ENCODE peak calls at places on chromosomes 6 and 20, in eight cellular contexts. One of them, this sample, is unnamed.

GRCh38 chr20:8292793-8293192 is 160.7 kb downstream of the PLCB1 start:
- DNase-seq in cardiac muscle cell: no peak
- DNase-seq in T-helper 9 cell: no peak
- DNase-seq in heart left ventricle: no peak
- DNase-seq in glutamatergic neuron: no peak
- DNase-seq in left cardiac atrium: no peak
- DNase-seq in CD8-positive, alpha-beta memory T cell: no peak
- DNase-seq in endothelial cell: no peak
- DNase-seq in this sample: no peak

GRCh38 chr6:17281497-17282481 is 628 bp downstream of the RBM24 start:
- DNase-seq in CD8-positive, alpha-beta memory T cell: no peak
- DNase-seq in T-helper 9 cell: no peak
- DNase-seq in heart left ventricle: no peak
- DNase-seq in glutamatergic neuron: peak
- DNase-seq in cardiac muscle cell: peak
- DNase-seq in left cardiac atrium: peak
- DNase-seq in endothelial cell: peak
- DNase-seq in this sample: peak

GRCh38 chr6:65170273-65170672 is 536.8 kb downstream of the EYS start:
- DNase-seq in CD8-positive, alpha-beta memory T cell: no peak
- DNase-seq in endothelial cell: no peak
- DNase-seq in T-helper 9 cell: no peak
- DNase-seq in heart left ventricle: no peak
- DNase-seq in cardiac muscle cell: peak
- DNase-seq in left cardiac atrium: no peak
- DNase-seq in glutamatergic neuron: no peak
- DNase-seq in this sample: no peak

GRCh38 chr6:106883808-106884262 is 90.7 kb downstream of the CD24 start:
- DNase-seq in cardiac muscle cell: no peak
- DNase-seq in endothelial cell: no peak
- DNase-seq in left cardiac atrium: no peak
- DNase-seq in glutamatergic neuron: no peak
- DNase-seq in heart left ventricle: no peak
- DNase-seq in T-helper 9 cell: no peak
- DNase-seq in CD8-positive, alpha-beta memory T cell: no peak
- DNase-seq in this sample: peak

GRCh38 chr6:27178860-27179259 is 68.6 kb upstream of the PRSS16 start:
- DNase-seq in endothelial cell: peak
- DNase-seq in CD8-positive, alpha-beta memory T cell: no peak
- DNase-seq in glutamatergic neuron: no peak
- DNase-seq in left cardiac atrium: no peak
- DNase-seq in cardiac muscle cell: peak
- DNase-seq in T-helper 9 cell: no peak
- DNase-seq in heart left ventricle: no peak
- DNase-seq in this sample: peak

GRCh38 chr20:22861990-22862389 is 173.1 kb upstream of the SSTR4 start:
- DNase-seq in CD8-positive, alpha-beta memory T cell: no peak
- DNase-seq in endothelial cell: peak
- DNase-seq in left cardiac atrium: peak
- DNase-seq in cardiac muscle cell: peak
- DNase-seq in glutamatergic neuron: no peak
- DNase-seq in T-helper 9 cell: no peak
- DNase-seq in heart left ventricle: peak
- DNase-seq in this sample: no peak

GRCh38 chr6:17865243-17865642 is 122.2 kb downstream of the KIF13A start:
- DNase-seq in T-helper 9 cell: no peak
- DNase-seq in glutamatergic neuron: no peak
- DNase-seq in heart left ventricle: no peak
- DNase-seq in CD8-positive, alpha-beta memory T cell: no peak
- DNase-seq in cardiac muscle cell: no peak
- DNase-seq in left cardiac atrium: no peak
- DNase-seq in endothelial cell: no peak
- DNase-seq in this sample: no peak

GRCh38 chr6:152471459-152472070 is 165.6 kb downstream of the SYNE1 start:
- DNase-seq in cardiac muscle cell: no peak
- DNase-seq in left cardiac atrium: no peak
- DNase-seq in heart left ventricle: no peak
- DNase-seq in glutamatergic neuron: no peak
- DNase-seq in T-helper 9 cell: no peak
- DNase-seq in endothelial cell: no peak
- DNase-seq in CD8-positive, alpha-beta memory T cell: no peak
- DNase-seq in this sample: no peak

GRCh38 chr6:3584611-3585010 is 127.8 kb upstream of the SLC22A23 start:
- DNase-seq in CD8-positive, alpha-beta memory T cell: no peak
- DNase-seq in cardiac muscle cell: peak
- DNase-seq in left cardiac atrium: no peak
- DNase-seq in heart left ventricle: no peak
- DNase-seq in glutamatergic neuron: no peak
- DNase-seq in endothelial cell: no peak
- DNase-seq in T-helper 9 cell: no peak
- DNase-seq in this sample: no peak

GRCh38 chr6:33965766-33966165 is 162.0 kb upstream of the MLN start:
- DNase-seq in glutamatergic neuron: no peak
- DNase-seq in heart left ventricle: no peak
- DNase-seq in CD8-positive, alpha-beta memory T cell: no peak
- DNase-seq in T-helper 9 cell: no peak
- DNase-seq in endothelial cell: no peak
- DNase-seq in cardiac muscle cell: no peak
- DNase-seq in left cardiac atrium: no peak
- DNase-seq in this sample: no peak

GRCh38 chr6:99514089-99514488 is 1.1 kb downstream of the USP45 start:
- DNase-seq in left cardiac atrium: no peak
- DNase-seq in T-helper 9 cell: no peak
- DNase-seq in endothelial cell: no peak
- DNase-seq in CD8-positive, alpha-beta memory T cell: no peak
- DNase-seq in glutamatergic neuron: peak
- DNase-seq in heart left ventricle: no peak
- DNase-seq in cardiac muscle cell: peak
- DNase-seq in this sample: peak

GRCh38 chr6:75117701-75118100 is 88.2 kb downstream of the COL12A1 start:
- DNase-seq in cardiac muscle cell: no peak
- DNase-seq in glutamatergic neuron: no peak
- DNase-seq in left cardiac atrium: no peak
- DNase-seq in CD8-positive, alpha-beta memory T cell: no peak
- DNase-seq in T-helper 9 cell: no peak
- DNase-seq in heart left ventricle: no peak
- DNase-seq in endothelial cell: no peak
- DNase-seq in this sample: no peak

This sample was measured in GM23338.